ENCODE peak calls at places on chromosome 1, in nine cellular contexts. One of them, this sample, is unnamed.
A peak's percentile ranks its signal among the peaks of the same experiment; 100 is the strongest.

GRCh38 chr1:55600243-55600642 is 385.1 kb upstream of the USP24 start:
- DNase-seq in adipocyte: peak; percentile 62
- DNase-seq in CD8-positive, alpha-beta T cell: no peak
- DNase-seq in left lung: no peak
- DNase-seq in GM06990: no peak
- DNase-seq in Karpas-422: no peak
- DNase-seq in AG04450: no peak
- DNase-seq in psoas muscle: no peak
- DNase-seq in brain microvascular endothelial cell: no peak
- DNase-seq in this sample: no peak

GRCh38 chr1:160414836-160415235 is 14.5 kb downstream of the VANGL2 start:
- DNase-seq in adipocyte: no peak
- DNase-seq in CD8-positive, alpha-beta T cell: no peak
- DNase-seq in left lung: no peak
- DNase-seq in GM06990: no peak
- DNase-seq in Karpas-422: no peak
- DNase-seq in AG04450: no peak
- DNase-seq in psoas muscle: no peak
- DNase-seq in brain microvascular endothelial cell: no peak
- DNase-seq in this sample: no peak

GRCh38 chr1:37255111-37255795 is 219.1 kb upstream of the ZC3H12A start:
- DNase-seq in adipocyte: peak; percentile 2
- DNase-seq in CD8-positive, alpha-beta T cell: no peak
- DNase-seq in left lung: no peak
- DNase-seq in GM06990: no peak
- DNase-seq in Karpas-422: peak; percentile 51
- DNase-seq in AG04450: no peak
- DNase-seq in psoas muscle: no peak
- DNase-seq in brain microvascular endothelial cell: peak; percentile 2
- DNase-seq in this sample: peak; percentile 41

GRCh38 chr1:109639841-109640184 is 16.1 kb upstream of the GSTM4 start:
- DNase-seq in adipocyte: no peak
- DNase-seq in CD8-positive, alpha-beta T cell: no peak
- DNase-seq in left lung: no peak
- DNase-seq in GM06990: no peak
- DNase-seq in Karpas-422: no peak
- DNase-seq in AG04450: no peak
- DNase-seq in psoas muscle: no peak
- DNase-seq in brain microvascular endothelial cell: no peak
- DNase-seq in this sample: no peak

GRCh38 chr1:9101510-9102146 is 27.3 kb downstream of the GPR157 start:
- DNase-seq in adipocyte: peak; percentile 68
- DNase-seq in CD8-positive, alpha-beta T cell: no peak
- DNase-seq in left lung: no peak
- DNase-seq in GM06990: no peak
- DNase-seq in Karpas-422: peak; percentile 85
- DNase-seq in AG04450: peak; percentile 38
- DNase-seq in psoas muscle: no peak
- DNase-seq in brain microvascular endothelial cell: peak; percentile 63
- DNase-seq in this sample: peak; percentile 49

GRCh38 chr1:235996048-235996785 is 68.7 kb downstream of the NID1 start:
- DNase-seq in adipocyte: no peak
- DNase-seq in CD8-positive, alpha-beta T cell: no peak
- DNase-seq in left lung: no peak
- DNase-seq in GM06990: peak; percentile 56
- DNase-seq in Karpas-422: peak; percentile 9
- DNase-seq in AG04450: no peak
- DNase-seq in psoas muscle: no peak
- DNase-seq in brain microvascular endothelial cell: no peak
- DNase-seq in this sample: no peak

GRCh38 chr1:101742513-101742912 is 254.2 kb downstream of the OLFM3 start:
- DNase-seq in adipocyte: no peak
- DNase-seq in CD8-positive, alpha-beta T cell: no peak
- DNase-seq in left lung: no peak
- DNase-seq in GM06990: no peak
- DNase-seq in Karpas-422: no peak
- DNase-seq in AG04450: no peak
- DNase-seq in psoas muscle: no peak
- DNase-seq in brain microvascular endothelial cell: no peak
- DNase-seq in this sample: no peak

GRCh38 chr1:212359794-212360479 is 54.7 kb downstream of the PACC1 start:
- DNase-seq in adipocyte: no peak
- DNase-seq in CD8-positive, alpha-beta T cell: no peak
- DNase-seq in left lung: no peak
- DNase-seq in GM06990: no peak
- DNase-seq in Karpas-422: no peak
- DNase-seq in AG04450: no peak
- DNase-seq in psoas muscle: no peak
- DNase-seq in brain microvascular endothelial cell: no peak
- DNase-seq in this sample: no peak

GRCh38 chr1:41382531-41383090 is 21.4 kb downstream of the FOXO6 start:
- DNase-seq in adipocyte: peak; percentile 51
- DNase-seq in CD8-positive, alpha-beta T cell: no peak
- DNase-seq in left lung: peak; percentile 69
- DNase-seq in GM06990: no peak
- DNase-seq in Karpas-422: no peak
- DNase-seq in AG04450: no peak
- DNase-seq in psoas muscle: peak; percentile 64
- DNase-seq in brain microvascular endothelial cell: no peak
- DNase-seq in this sample: peak; percentile 83

GRCh38 chr1:113223546-113223945 is 150.5 kb downstream of the LRIG2 start:
- DNase-seq in adipocyte: peak; percentile 48
- DNase-seq in CD8-positive, alpha-beta T cell: no peak
- DNase-seq in left lung: no peak
- DNase-seq in GM06990: no peak
- DNase-seq in Karpas-422: no peak
- DNase-seq in AG04450: no peak
- DNase-seq in psoas muscle: peak; percentile 33
- DNase-seq in brain microvascular endothelial cell: no peak
- DNase-seq in this sample: no peak

GRCh38 chr1:25068829-25069228 is 138.8 kb upstream of the RUNX3 start:
- DNase-seq in adipocyte: no peak
- DNase-seq in CD8-positive, alpha-beta T cell: no peak
- DNase-seq in left lung: no peak
- DNase-seq in GM06990: no peak
- DNase-seq in Karpas-422: peak; percentile 47
- DNase-seq in AG04450: no peak
- DNase-seq in psoas muscle: no peak
- DNase-seq in brain microvascular endothelial cell: no peak
- DNase-seq in this sample: no peak

GRCh38 chr1:25066253-25066652 is 136.2 kb upstream of the RUNX3 start:
- DNase-seq in adipocyte: peak; percentile 12
- DNase-seq in CD8-positive, alpha-beta T cell: no peak
- DNase-seq in left lung: peak; percentile 40
- DNase-seq in GM06990: no peak
- DNase-seq in Karpas-422: no peak
- DNase-seq in AG04450: no peak
- DNase-seq in psoas muscle: no peak
- DNase-seq in brain microvascular endothelial cell: no peak
- DNase-seq in this sample: no peak

GRCh38 chr1:25066731-25067520 is 136.8 kb upstream of the RUNX3 start:
- DNase-seq in adipocyte: no peak
- DNase-seq in CD8-positive, alpha-beta T cell: no peak
- DNase-seq in left lung: no peak
- DNase-seq in GM06990: no peak
- DNase-seq in Karpas-422: no peak
- DNase-seq in AG04450: no peak
- DNase-seq in psoas muscle: no peak
- DNase-seq in brain microvascular endothelial cell: no peak
- DNase-seq in this sample: no peak

GRCh38 chr1:25067852-25068251 is 137.8 kb upstream of the RUNX3 start:
- DNase-seq in adipocyte: no peak
- DNase-seq in CD8-positive, alpha-beta T cell: no peak
- DNase-seq in left lung: no peak
- DNase-seq in GM06990: no peak
- DNase-seq in Karpas-422: no peak
- DNase-seq in AG04450: no peak
- DNase-seq in psoas muscle: no peak
- DNase-seq in brain microvascular endothelial cell: no peak
- DNase-seq in this sample: no peak

GRCh38 chr1:25068316-25068715 is 138.2 kb upstream of the RUNX3 start:
- DNase-seq in adipocyte: no peak
- DNase-seq in CD8-positive, alpha-beta T cell: no peak
- DNase-seq in left lung: no peak
- DNase-seq in GM06990: no peak
- DNase-seq in Karpas-422: no peak
- DNase-seq in AG04450: no peak
- DNase-seq in psoas muscle: no peak
- DNase-seq in brain microvascular endothelial cell: no peak
- DNase-seq in this sample: no peak
- H3K4me3 ChIP-seq in adipocyte: no peak overlapping the region
- H3K4me3 ChIP-seq in CD8-positive, alpha-beta T cell: no peak overlapping the region
- H3K4me3 ChIP-seq in left lung: no peak overlapping the region
- H3K4me3 ChIP-seq in GM06990: no peak overlapping the region
- H3K4me3 ChIP-seq in Karpas-422: no peak overlapping the region
- H3K4me3 ChIP-seq in AG04450: no peak overlapping the region
- H3K4me3 ChIP-seq in psoas muscle: no peak overlapping the region
- H3K4me3 ChIP-seq in brain microvascular endothelial cell: no peak overlapping the region
- H3K4me3 ChIP-seq in this sample: no peak overlapping the region

DNA sequence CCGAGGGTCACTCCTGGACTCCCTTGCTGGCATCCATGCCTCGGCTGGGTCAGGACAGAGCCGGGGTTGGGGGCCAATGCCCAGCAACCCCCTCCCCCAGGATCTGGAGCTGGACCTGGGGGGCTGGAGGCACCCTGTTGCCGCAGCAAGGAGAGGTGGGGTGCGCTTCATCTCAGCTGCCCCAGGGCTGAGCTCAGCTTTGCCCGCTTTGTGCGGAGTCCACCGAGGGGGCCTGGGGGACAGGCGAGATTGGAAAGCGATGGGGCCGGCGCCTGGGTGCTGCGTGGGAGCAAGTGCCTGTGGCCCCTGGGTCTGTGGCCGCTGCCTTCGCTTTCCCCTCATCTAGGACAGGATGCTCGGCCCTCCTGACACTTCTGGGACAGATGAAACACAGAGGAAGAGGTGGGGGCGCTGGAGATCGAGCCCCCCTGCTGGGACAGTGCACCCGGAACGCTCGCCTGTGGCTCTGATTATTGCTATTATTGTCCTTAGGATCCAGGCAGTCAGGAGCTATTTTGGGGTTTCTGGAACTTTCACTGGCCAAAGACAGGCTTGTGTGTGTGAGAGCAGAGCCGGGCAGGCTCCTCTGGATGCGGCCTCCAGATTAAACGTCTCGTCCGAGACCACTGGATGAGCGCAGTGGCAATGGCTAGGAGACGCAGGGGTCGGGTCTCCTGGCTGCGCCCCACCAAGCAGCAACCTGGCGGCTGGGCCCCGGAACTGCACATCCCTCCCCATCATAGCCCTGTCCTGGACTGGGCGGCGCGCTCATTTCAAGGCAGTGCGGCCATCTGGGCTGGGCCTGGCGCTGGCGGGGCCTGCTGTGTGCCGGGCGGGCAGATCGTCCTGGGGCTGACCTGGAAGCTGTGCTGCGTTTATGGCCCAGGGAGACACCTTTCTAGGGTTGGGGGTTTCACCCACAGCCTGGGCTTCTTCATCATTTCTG is 13.8 kb downstream of the PRDM16 start:
- DNase-seq in adipocyte: no peak
- DNase-seq in CD8-positive, alpha-beta T cell: no peak
- DNase-seq in left lung: no peak
- DNase-seq in GM06990: no peak
- DNase-seq in Karpas-422: no peak
- DNase-seq in AG04450: no peak
- DNase-seq in psoas muscle: no peak
- DNase-seq in brain microvascular endothelial cell: no peak
- DNase-seq in this sample: no peak
- H3K27me3 ChIP-seq in adipocyte: peaks cover 16% of the 10 kb centered on the region
- H3K27me3 ChIP-seq in CD8-positive, alpha-beta T cell: no peaks in the 10 kb centered on the region
- H3K27me3 ChIP-seq in left lung: peaks cover 62% of the 10 kb centered on the region
- H3K27me3 ChIP-seq in GM06990: no peaks in the 10 kb centered on the region
- H3K27me3 ChIP-seq in Karpas-422: no peaks in the 10 kb centered on the region
- H3K27me3 ChIP-seq in AG04450: peaks cover 3% of the 10 kb centered on the region
- H3K27me3 ChIP-seq in psoas muscle: peaks cover 24% of the 10 kb centered on the region
- H3K27me3 ChIP-seq in brain microvascular endothelial cell: no peaks in the 10 kb centered on the region
- H3K27me3 ChIP-seq in this sample: no peaks in the 10 kb centered on the region

GRCh38 chr1:197440730-197441129 is 172.7 kb downstream of the CRB1 start:
- DNase-seq in adipocyte: peak; percentile 60
- DNase-seq in CD8-positive, alpha-beta T cell: no peak
- DNase-seq in left lung: no peak
- DNase-seq in GM06990: no peak
- DNase-seq in Karpas-422: no peak
- DNase-seq in AG04450: no peak
- DNase-seq in psoas muscle: no peak
- DNase-seq in brain microvascular endothelial cell: peak; percentile 5
- DNase-seq in this sample: peak; percentile 29

GRCh38 chr1:197444754-197445153 is 176.7 kb downstream of the CRB1 start:
- DNase-seq in adipocyte: peak; percentile 34
- DNase-seq in CD8-positive, alpha-beta T cell: no peak
- DNase-seq in left lung: no peak
- DNase-seq in GM06990: no peak
- DNase-seq in Karpas-422: no peak
- DNase-seq in AG04450: no peak
- DNase-seq in psoas muscle: no peak
- DNase-seq in brain microvascular endothelial cell: no peak
- DNase-seq in this sample: no peak

GRCh38 chr1:197437891-197438853 is 170.1 kb downstream of the CRB1 start:
- DNase-seq in adipocyte: no peak
- DNase-seq in CD8-positive, alpha-beta T cell: no peak
- DNase-seq in left lung: no peak
- DNase-seq in GM06990: no peak
- DNase-seq in Karpas-422: no peak
- DNase-seq in AG04450: no peak
- DNase-seq in psoas muscle: no peak
- DNase-seq in brain microvascular endothelial cell: no peak
- DNase-seq in this sample: no peak

GRCh38 chr1:197439708-197440107 is 171.7 kb downstream of the CRB1 start:
- DNase-seq in adipocyte: no peak
- DNase-seq in CD8-positive, alpha-beta T cell: no peak
- DNase-seq in left lung: no peak
- DNase-seq in GM06990: no peak
- DNase-seq in Karpas-422: no peak
- DNase-seq in AG04450: no peak
- DNase-seq in psoas muscle: no peak
- DNase-seq in brain microvascular endothelial cell: no peak
- DNase-seq in this sample: no peak

GRCh38 chr1:197441990-197442389 is 173.9 kb downstream of the CRB1 start:
- DNase-seq in adipocyte: no peak
- DNase-seq in CD8-positive, alpha-beta T cell: no peak
- DNase-seq in left lung: no peak
- DNase-seq in GM06990: no peak
- DNase-seq in Karpas-422: no peak
- DNase-seq in AG04450: peak; percentile 16
- DNase-seq in psoas muscle: no peak
- DNase-seq in brain microvascular endothelial cell: peak; percentile 45
- DNase-seq in this sample: no peak
- H3K4me3 ChIP-seq in adipocyte: no peak overlapping the region
- H3K4me3 ChIP-seq in CD8-positive, alpha-beta T cell: no peak overlapping the region
- H3K4me3 ChIP-seq in left lung: no peak overlapping the region
- H3K4me3 ChIP-seq in GM06990: no peak overlapping the region
- H3K4me3 ChIP-seq in Karpas-422: no peak overlapping the region
- H3K4me3 ChIP-seq in AG04450: no peak overlapping the region
- H3K4me3 ChIP-seq in psoas muscle: no peak overlapping the region
- H3K4me3 ChIP-seq in brain microvascular endothelial cell: no peak overlapping the region
- H3K4me3 ChIP-seq in this sample: no peak overlapping the region

DNA sequence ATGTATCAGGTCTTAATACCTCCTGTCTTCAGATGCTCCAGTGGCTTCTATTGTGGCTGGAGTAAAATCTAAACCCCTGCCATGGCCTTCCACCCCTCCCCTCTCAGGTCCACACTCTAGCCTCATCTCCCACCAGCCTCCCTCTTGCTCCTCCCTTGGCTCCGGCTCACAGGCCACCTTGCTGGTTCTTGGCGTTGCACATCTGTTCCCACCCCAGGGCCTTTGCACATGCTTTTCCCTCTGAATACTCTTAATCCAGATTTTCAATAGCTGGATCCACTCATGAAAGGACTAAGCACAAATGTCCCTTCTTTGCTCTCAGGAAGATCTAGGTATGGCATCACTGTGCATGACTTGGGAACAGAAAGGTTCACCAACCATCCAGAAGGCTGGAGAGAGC is 415.4 kb upstream of the VAMP3 start:
- DNase-seq in adipocyte: no peak
- DNase-seq in CD8-positive, alpha-beta T cell: no peak
- DNase-seq in left lung: no peak
- DNase-seq in GM06990: no peak
- DNase-seq in Karpas-422: no peak
- DNase-seq in AG04450: no peak
- DNase-seq in psoas muscle: no peak
- DNase-seq in brain microvascular endothelial cell: no peak
- DNase-seq in this sample: no peak
- H3K27me3 ChIP-seq in adipocyte: peaks cover 32% of the 10 kb centered on the region
- H3K27me3 ChIP-seq in CD8-positive, alpha-beta T cell: no peaks in the 10 kb centered on the region
- H3K27me3 ChIP-seq in left lung: no peaks in the 10 kb centered on the region
- H3K27me3 ChIP-seq in GM06990: no peaks in the 10 kb centered on the region
- H3K27me3 ChIP-seq in Karpas-422: no peaks in the 10 kb centered on the region
- H3K27me3 ChIP-seq in AG04450: no peaks in the 10 kb centered on the region
- H3K27me3 ChIP-seq in psoas muscle: no peaks in the 10 kb centered on the region
- H3K27me3 ChIP-seq in brain microvascular endothelial cell: no peaks in the 10 kb centered on the region
- H3K27me3 ChIP-seq in this sample: no peaks in the 10 kb centered on the region